ENCODE peak calls at places on chromosomes 11 and 22, in five cellular contexts. M is adrenal gland, X is endothelial cell of umbilical vein, D is GM12891, N is lower leg skin. J is an unnamed sample.

GRCh38 chr22:43442386-43443060 is 30.7 kb downstream of the MPPED1 start:
- DNase-seq in M (no peak), X (no peak), D (no peak), N (no peak), J (no peak)

GRCh38 chr22:29071261-29072045 is 1.4 kb upstream of the KREMEN1 start:
- DNase-seq in M (no peak), X (no peak), D (no peak), N (peak), J (no peak)

GRCh38 chr11:43951231-43951630 is 8.8 kb downstream of the C11orf96 start:
- DNase-seq in M (peak), X (no peak), D (no peak), N (no peak), J (no peak)

GRCh38 chr11:17513853-17514252 is 30.4 kb downstream of the USH1C start:
- DNase-seq in M (no peak), X (no peak), D (no peak), N (no peak), J (no peak)

GRCh38 chr11:62577046-62577708 is 3.5 kb upstream of the EEF1G start:
- DNase-seq in M (peak), X (peak), D (no peak), N (no peak), J (no peak)

GRCh38 chr11:127006311-127006710 is 5.7 kb upstream of the KIRREL3 start:
- DNase-seq in M (no peak), X (no peak), D (no peak), N (no peak), J (no peak)

GRCh38 chr11:32379714-32380113 is 55.6 kb downstream of the WT1 start:
- DNase-seq in M (no peak), X (no peak), D (no peak), N (no peak), J (no peak)

GRCh38 chr22:22720201-22720723 is 75.8 kb downstream of the GGTLC2 start:
- DNase-seq in M (no peak), X (peak), D (no peak), N (no peak), J (no peak)

GRCh38 chr22:27676545-27677188 is 124.9 kb downstream of the MN1 start:
- DNase-seq in M (no peak), X (no peak), D (no peak), N (no peak), J (no peak)

GRCh38 chr22:17845790-17846189 is 71.5 kb upstream of the BID start:
- DNase-seq in M (peak), X (no peak), D (no peak), N (no peak), J (no peak)

GRCh38 chr11:134861490-134862107 is 449.6 kb upstream of the B3GAT1 start:
- DNase-seq in M (peak), X (no peak), D (no peak), N (no peak), J (no peak)

GRCh38 chr22:44193537-44193896 is 12.8 kb downstream of the PARVG start:
- DNase-seq in M (no peak), X (no peak), D (no peak), N (no peak), J (no peak)

GRCh38 chr22:44151661-44152060 is 29.1 kb upstream of the PARVG start:
- DNase-seq in M (no peak), X (no peak), D (no peak), N (no peak), J (peak)

GRCh38 chr11:36019722-36020121 is 75.9 kb downstream of the LDLRAD3 start:
- DNase-seq in M (peak), X (no peak), D (no peak), N (no peak), J (peak)

GRCh38 chr11:76800466-76801200 is 17.5 kb downstream of the TSKU start:
- DNase-seq in M (peak), X (no peak), D (no peak), N (peak), J (no peak)

GRCh38 chr11:119336744-119337469 is 2.6 kb downstream of the RNF26 start:
- DNase-seq in M (no peak), X (no peak), D (no peak), N (no peak), J (no peak)

GRCh38 chr11:35038211-35038930 is 100.6 kb upstream of the CD44 start:
- DNase-seq in M (no peak), X (no peak), D (no peak), N (no peak), J (no peak)

GRCh38 chr11:110711776-110712642 is at the start of gene ARHGAP20:
- DNase-seq in M (peak), X (peak), D (peak), N (peak), J (no peak)

GRCh38 chr11:10743354-10744035 is 7.6 kb upstream of the CTR9 start:
- DNase-seq in M (no peak), X (no peak), D (no peak), N (no peak), J (no peak)

GRCh38 chr22:41382098-41382578 is 396 bp downstream of the TEF start:
- DNase-seq in M (peak), X (no peak), D (peak), N (peak), J (peak)

GRCh38 chr22:44050766-44051747 is 27.0 kb downstream of the PARVB start:
- DNase-seq in M (no peak), X (peak), D (no peak), N (no peak), J (no peak)

GRCh38 chr11:7422544-7423331 is 62.6 kb upstream of the OLFML1 start:
- DNase-seq in M (no peak), X (no peak), D (no peak), N (no peak), J (no peak)

GRCh38 chr11:7251836-7252682 is at the start of gene SYT9:
- DNase-seq in M (peak), X (peak), D (peak), N (no peak), J (no peak)

GRCh38 chr11:103803062-103803461 is 233.4 kb upstream of the DDI1 start:
- DNase-seq in M (no peak), X (peak), D (no peak), N (no peak), J (no peak)

GRCh38 chr11:91802475-91802874 is 422.1 kb upstream of the FAT3 start:
- DNase-seq in M (no peak), X (no peak), D (no peak), N (no peak), J (no peak)

GRCh38 chr11:61632096-61632495 is 48.1 kb upstream of the DAGLA start:
- DNase-seq in M (no peak), X (no peak), D (no peak), N (no peak), J (no peak)

GRCh38 chr11:43576834-43577521 is 103.6 kb upstream of the HSD17B12 start:
- DNase-seq in M (peak), X (peak), D (no peak), N (no peak), J (no peak)

GRCh38 chr11:118889796-118890195 is 6.1 kb downstream of the CXCR5 start:
- DNase-seq in M (peak), X (no peak), D (no peak), N (no peak), J (no peak)

GRCh38 chr22:48984639-48985038 is 843.0 kb downstream of the BRD1 start:
- DNase-seq in M (no peak), X (no peak), D (no peak), N (no peak), J (no peak)

GRCh38 chr11:86180415-86180814 is 64.1 kb upstream of the EED start:
- DNase-seq in M (no peak), X (no peak), D (no peak), N (no peak), J (no peak)

GRCh38 chr11:45150943-45151342 is 4.5 kb downstream of the PRDM11 start:
- DNase-seq in M (no peak), X (no peak), D (no peak), N (no peak), J (no peak)

GRCh38 chr22:40894417-40894816 is 32.5 kb upstream of the DNAJB7 start:
- DNase-seq in M (no peak), X (no peak), D (no peak), N (no peak), J (no peak)

GRCh38 chr22:42430486-42431125 is 1.6 kb downstream of the NFAM1 start:
- DNase-seq in M (no peak), X (no peak), D (no peak), N (no peak), J (no peak)

GRCh38 chr11:19345519-19345847 is 104.7 kb upstream of the E2F8 start:
- DNase-seq in M (no peak), X (no peak), D (peak), N (no peak), J (no peak)

DNA sequence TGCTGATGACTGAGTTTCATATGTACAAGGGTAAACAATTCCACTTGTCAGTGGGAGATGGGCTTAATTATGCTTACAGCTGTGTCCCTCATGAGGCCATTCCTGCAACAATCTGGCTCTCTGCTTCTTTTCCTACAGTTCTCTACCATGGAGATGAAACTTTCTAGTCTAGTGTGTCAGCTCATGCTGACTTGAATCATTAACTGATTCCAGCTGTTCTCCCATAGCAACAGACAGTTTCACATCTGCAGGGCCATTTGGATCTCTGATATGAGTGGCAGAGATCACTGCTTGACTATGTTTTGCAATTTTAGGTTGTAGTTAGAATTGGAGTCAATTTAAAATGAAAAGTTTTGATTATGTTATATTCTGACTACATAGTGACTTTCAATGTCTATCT is 1251.7 kb upstream of the RAG2 start:
- DNase-seq in M (no peak), X (no peak), D (no peak), N (no peak), J (no peak)
- TF ChIP-seq POLR2A in M (no peak), X (no peak), D (no peak), N (no peak), J (no peak)

GRCh38 chr11:67609316-67609715 is 2.6 kb downstream of the NDUFV1 start:
- DNase-seq in M (no peak), X (no peak), D (no peak), N (no peak), J (no peak)
- TF ChIP-seq POLR2A in M (no peak), X (no peak), D (no peak), N (no peak), J (no peak)

DNA sequence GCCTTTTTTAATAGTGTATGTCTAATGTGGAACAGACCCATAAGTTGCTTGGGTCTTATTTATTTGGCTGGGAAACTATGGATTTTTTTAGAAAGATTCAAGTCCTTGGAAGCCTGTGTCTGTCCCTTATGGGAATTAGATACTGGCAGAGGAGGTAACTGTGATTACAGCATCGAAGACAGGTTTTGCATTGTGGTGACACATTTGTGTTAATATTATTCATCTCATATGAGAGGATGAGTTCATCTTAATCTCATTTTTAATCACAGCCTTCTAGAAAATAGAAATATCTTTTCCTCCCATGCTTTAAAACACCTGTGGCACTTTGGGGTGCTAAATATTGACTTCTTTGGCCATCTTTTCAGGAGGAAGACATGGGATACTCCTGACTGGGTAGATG is 9.2 kb downstream of the TAB1 start:
- DNase-seq in M (no peak), X (no peak), D (no peak), N (no peak), J (no peak)
- TF ChIP-seq POLR2A in M (no peak), X (no peak), D (no peak), N (no peak), J (no peak)

GRCh38 chr11:114059278-114059983 is at the start of gene ZBTB16:
- DNase-seq in M (peak), X (peak), D (no peak), N (peak), J (no peak)
- TF ChIP-seq POLR2A in M (peak), X (no peak), D (no peak), N (no peak), J (no peak)

GRCh38 chr11:12110201-12110713 is at the start of gene MICAL2:
- DNase-seq in M (peak), X (peak), D (peak), N (peak), J (peak)
- TF ChIP-seq POLR2A in M (peak), X (peak), D (no peak), N (no peak), J (peak)

DNA sequence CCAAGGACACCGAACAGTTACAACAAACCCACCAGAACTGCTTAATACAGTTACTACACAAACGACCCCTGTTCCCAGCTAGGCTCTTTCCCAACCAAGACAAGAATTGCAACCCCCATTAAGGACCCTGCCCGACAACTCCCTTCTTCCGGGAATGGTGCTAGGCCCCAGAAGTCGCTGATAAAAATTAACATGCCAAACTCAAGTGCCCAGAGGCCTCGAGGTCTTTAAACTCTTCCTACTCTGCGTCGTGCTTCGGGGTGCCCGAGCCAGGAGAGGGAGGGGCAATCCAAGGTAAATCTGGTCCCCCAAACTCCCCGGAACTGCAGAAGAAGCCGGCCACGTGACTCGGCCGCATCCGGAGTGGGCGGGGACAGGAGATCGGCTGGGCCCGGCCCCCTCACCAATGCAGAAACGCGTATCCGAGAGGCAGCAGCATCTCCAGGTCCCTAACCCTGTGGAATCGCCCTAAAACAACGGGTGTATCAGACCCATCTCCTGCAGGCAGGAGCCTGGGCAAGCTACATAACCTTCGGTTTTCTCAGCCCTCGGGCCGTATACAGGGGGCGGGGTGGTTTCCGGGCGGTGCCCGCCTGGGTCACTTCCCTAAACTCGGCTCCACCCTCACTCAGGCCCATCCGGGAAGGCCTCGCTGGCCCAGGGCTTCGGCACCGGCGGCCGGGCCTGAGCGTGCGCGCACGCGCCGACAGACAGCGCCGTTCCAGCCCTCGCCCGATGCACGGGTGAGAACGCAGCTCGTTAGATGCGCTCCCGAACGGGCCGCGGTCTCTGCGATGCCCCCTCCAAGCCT is 1.1 kb downstream of the CFL1 start:
- DNase-seq in M (peak), X (peak), D (no peak), N (peak), J (peak)
- TF ChIP-seq POLR2A in M (peak), X (peak), D (peak), N (no peak), J (peak)

DNA sequence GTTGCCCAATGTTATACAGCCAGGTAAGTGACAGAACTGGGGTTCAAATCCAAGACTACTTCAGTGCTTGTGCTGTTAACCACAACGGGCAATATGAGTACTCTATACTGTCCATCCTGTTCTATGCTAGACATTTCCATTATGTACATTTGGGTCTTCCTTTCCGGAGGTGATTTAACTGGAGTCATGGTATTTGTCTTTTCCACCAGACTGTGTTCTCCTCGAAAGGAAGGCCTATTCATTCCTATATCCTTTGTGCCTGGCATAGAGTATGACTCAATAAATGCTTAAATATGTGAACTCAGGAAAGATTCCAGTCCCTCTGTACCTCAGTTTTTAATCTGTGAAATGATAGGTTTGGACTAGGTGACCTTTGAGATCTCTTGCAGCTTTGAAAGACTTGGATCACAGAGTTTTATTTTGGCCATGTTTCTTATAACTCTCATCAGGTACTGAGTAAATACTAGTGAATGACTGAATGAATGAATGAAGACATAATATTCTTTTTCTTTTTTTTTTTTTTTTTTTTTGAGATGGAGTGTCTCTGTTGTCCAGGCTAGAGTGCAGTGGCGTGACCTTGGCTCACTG is 6.6 kb downstream of the RNF121 start:
- DNase-seq in M (no peak), X (peak), D (no peak), N (no peak), J (no peak)
- TF ChIP-seq POLR2A in M (no peak), X (no peak), D (no peak), N (no peak), J (no peak)

GRCh38 chr11:70397983-70398833 is at the start of gene CTTN:
- DNase-seq in M (peak), X (peak), D (peak), N (peak), J (peak)
- TF ChIP-seq POLR2A in M (peak), X (peak), D (no peak), N (no peak), J (peak)

GRCh38 chr11:116707250-116707649 is 65.5 kb downstream of the BUD13 start:
- DNase-seq in M (no peak), X (no peak), D (no peak), N (no peak), J (no peak)
- TF ChIP-seq POLR2A in M (no peak), X (no peak), D (no peak), N (no peak), J (no peak)